ENCODE peak calls at places on chromosomes 5 and 9, in six cellular contexts. R, V, L, Y, M and H are unnamed samples.

GRCh38 chr9:5793812-5794211 is 39.1 kb downstream of the ERMP1 start:
- DNase-seq in Y (no peak), L (no peak), M (no peak), R (no peak), V (no peak), H (no peak)

GRCh38 chr9:87442451-87442850 is 55.2 kb upstream of the DAPK1 start:
- DNase-seq in V (no peak), L (no peak), R (no peak), M (no peak), Y (no peak), H (no peak)

GRCh38 chr5:175657593-175658271 is at the start of gene HRH2:
- DNase-seq in M (no peak), V (no peak), R (peak), Y (peak), L (no peak), H (no peak)

GRCh38 chr9:83323148-83323547 is 215.1 kb downstream of the FRMD3 start:
- DNase-seq in V (no peak), L (no peak), Y (no peak), M (no peak), R (no peak), H (no peak)

GRCh38 chr9:112699230-112699629 is 18.7 kb downstream of the INIP start:
- DNase-seq in Y (no peak), M (no peak), R (no peak), L (no peak), V (no peak), H (no peak)

GRCh38 chr9:89497978-89498844 is at the start of gene SEMA4D:
- DNase-seq in R (peak), L (no peak), Y (peak), V (no peak), M (peak), H (no peak)

GRCh38 chr9:82934949-82935348 is 128.0 kb downstream of the RASEF start:
- DNase-seq in L (no peak), R (no peak), M (peak), Y (peak), V (peak), H (peak)

GRCh38 chr9:37324691-37325490 is 97.6 kb upstream of the GRHPR start:
- DNase-seq in Y (no peak), V (no peak), M (no peak), L (no peak), R (no peak), H (no peak)

GRCh38 chr9:115591584-115591984 is 473.6 kb upstream of the TNC start:
- DNase-seq in M (peak), R (peak), Y (peak), V (peak), L (no peak), H (peak)

DNA sequence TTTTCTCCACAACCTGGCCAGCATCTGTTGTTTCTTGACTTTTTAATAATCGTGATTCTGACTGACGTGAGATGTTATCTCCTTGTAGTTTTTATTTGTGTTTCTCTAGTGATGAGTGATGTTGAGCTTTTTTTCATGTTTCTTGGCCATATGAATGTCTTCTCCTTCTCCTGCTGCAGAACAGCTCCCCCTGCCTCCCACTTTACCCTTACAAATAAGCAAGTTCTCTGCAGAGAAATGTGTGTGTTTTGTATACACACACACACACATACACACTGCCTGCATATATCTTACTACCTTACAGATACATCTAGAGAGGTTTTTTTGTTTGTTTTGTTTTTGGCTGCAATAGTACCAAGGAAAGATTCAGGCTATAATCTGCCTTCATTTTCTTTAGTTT is 88.7 kb upstream of the PHF24 start:
- DNase-seq in R (no peak), M (peak), V (no peak), Y (peak), L (no peak), H (no peak)
- TF ChIP-seq CTCF in R (no peak), M (peak), V (peak), Y (peak), L (no peak), H (peak)

DNA sequence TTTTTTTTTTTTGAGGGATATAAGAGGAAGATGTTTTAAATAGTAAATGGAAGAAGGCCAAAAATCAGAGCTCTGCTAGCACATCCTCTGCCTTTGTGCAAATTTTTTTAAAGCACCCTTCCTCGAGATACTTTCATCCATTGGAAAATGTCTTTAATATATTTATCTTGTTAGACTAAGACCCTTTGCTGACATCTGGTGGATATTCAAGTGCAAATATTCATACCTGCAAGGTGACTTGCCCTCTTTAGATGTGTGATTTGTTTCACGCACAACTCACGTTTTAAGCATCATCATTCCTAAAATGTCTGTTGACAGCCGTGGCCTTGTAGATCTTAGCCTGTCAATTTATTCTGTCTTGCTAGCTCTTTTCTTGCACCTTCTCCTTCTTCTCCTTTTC is 258.5 kb downstream of the AGTPBP1 start:
- DNase-seq in M (no peak), R (no peak), Y (no peak), V (no peak), L (no peak), H (no peak)
- TF ChIP-seq CTCF in M (no peak), R (no peak), Y (no peak), V (no peak), L (no peak), H (no peak)

GRCh38 chr5:26805076-26805475 is 233.3 kb downstream of the CDH9 start:
- DNase-seq in M (no peak), Y (no peak), V (no peak), L (no peak), R (no peak), H (no peak)

GRCh38 chr5:26807231-26808199 is 230.9 kb downstream of the CDH9 start:
- DNase-seq in V (no peak), R (no peak), L (no peak), Y (no peak), M (no peak), H (no peak)

GRCh38 chr5:26802944-26803343 is 235.4 kb downstream of the CDH9 start:
- DNase-seq in V (no peak), Y (no peak), R (no peak), L (no peak), M (no peak), H (no peak)
- TF ChIP-seq CTCF in V (no peak), Y (no peak), R (no peak), L (no peak), M (no peak), H (no peak)

GRCh38 chr5:108747111-108748009 is at the start of gene FER:
- DNase-seq in L (peak), V (peak), Y (peak), M (peak), R (peak), H (no peak)

GRCh38 chr5:108749130-108749861 is 1.6 kb downstream of the FER start:
- DNase-seq in Y (no peak), V (no peak), L (no peak), R (no peak), M (peak), H (no peak)

GRCh38 chr5:108753331-108753730 is 5.6 kb downstream of the FER start:
- DNase-seq in Y (no peak), L (no peak), M (peak), R (no peak), V (no peak), H (no peak)

GRCh38 chr5:108748010-108748353 is 285 bp downstream of the FER start:
- DNase-seq in Y (no peak), V (no peak), L (no peak), R (no peak), M (no peak), H (no peak)

GRCh38 chr5:108748354-108749129 is 845 bp downstream of the FER start:
- DNase-seq in L (peak), R (peak), Y (peak), M (peak), V (peak), H (peak)
- TF ChIP-seq CTCF in L (no peak), R (no peak), Y (no peak), M (no peak), V (peak), H (peak)

DNA sequence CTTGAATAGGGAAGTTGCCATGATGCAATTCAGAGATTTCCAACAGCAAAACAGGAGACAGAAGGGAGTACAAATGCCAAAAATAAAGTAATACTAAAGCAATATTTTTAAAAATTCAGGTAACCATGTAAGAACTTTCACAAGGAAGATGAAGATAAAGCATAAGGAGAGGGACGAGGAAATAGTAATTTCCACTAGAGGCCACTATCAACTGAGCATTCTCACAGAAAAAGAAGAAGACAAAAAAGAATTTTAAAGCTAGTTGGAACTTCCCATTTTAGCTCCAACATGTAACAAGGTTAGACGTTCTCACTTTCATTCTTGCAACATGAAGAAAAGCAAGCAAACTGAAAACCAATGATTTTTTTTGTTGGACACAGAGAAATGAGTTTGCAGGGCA is 779.9 kb upstream of the CDH6 start:
- DNase-seq in Y (no peak), M (no peak), V (no peak), L (no peak), R (no peak), H (no peak)
- TF ChIP-seq CTCF in Y (no peak), M (no peak), V (no peak), L (no peak), R (no peak), H (no peak)

DNA sequence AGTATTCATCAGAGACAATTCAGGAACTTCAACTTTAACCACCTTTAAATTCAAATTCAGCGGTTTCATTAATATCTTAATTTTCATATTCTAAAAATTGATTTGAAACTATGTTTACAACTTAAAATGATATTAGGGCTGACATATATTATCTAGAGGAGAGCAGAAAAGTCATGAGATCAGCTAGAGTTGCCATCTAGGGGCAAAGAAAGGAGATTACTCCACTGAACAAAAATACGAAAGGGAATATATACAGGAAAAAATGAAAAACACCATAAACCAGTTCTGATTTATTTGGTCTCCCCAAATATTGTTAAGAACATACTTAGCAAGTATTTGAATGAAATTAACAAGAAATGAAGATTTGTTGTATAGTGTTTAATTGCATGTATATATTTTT is 946.3 kb downstream of the DTWD2 start:
- DNase-seq in Y (peak), V (no peak), L (no peak), M (no peak), R (no peak), H (no peak)
- TF ChIP-seq CTCF in Y (no peak), V (no peak), L (no peak), M (no peak), R (no peak), H (no peak)

GRCh38 chr5:6525910-6526309 is 77.3 kb downstream of the UBE2QL1 start:
- DNase-seq in M (peak), L (no peak), V (no peak), Y (peak), R (no peak), H (peak)
- TF ChIP-seq CTCF in M (peak), L (no peak), V (peak), Y (peak), R (no peak), H (peak)

GRCh38 chr9:28365020-28365640 is 791.8 kb upstream of the C9orf72 start:
- DNase-seq in M (peak), L (no peak), V (no peak), Y (no peak), R (no peak), H (no peak)
- TF ChIP-seq CTCF in M (no peak), L (no peak), V (peak), Y (no peak), R (no peak), H (no peak)

DNA sequence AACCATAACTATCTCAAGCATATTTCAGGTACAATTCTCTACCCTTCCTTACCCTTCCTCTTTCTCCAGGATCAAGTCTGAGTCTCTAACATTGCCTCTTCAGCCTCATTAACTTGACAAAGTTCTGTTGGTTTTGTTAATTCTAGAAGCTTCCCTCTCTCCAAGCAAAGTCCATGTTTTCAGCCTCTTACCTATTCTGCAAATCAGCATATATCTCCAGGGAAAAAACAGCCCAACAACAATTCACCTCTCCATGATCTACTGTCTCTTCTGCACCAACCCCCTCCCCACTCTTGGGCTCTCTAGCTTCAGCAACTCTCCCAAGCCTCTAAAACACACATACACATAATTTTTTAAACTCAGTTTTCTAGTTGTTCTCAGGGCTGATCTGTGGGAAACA is 72.2 kb downstream of the LIX1 start:
- DNase-seq in M (no peak), V (no peak), R (no peak), Y (no peak), L (no peak), H (no peak)
- TF ChIP-seq CTCF in M (no peak), V (no peak), R (no peak), Y (no peak), L (no peak), H (no peak)